ENCODE peak calls at places on chromosomes 11 and 22, in five cellular contexts. S is IMR-90, F is A549, H is K562, E is H1. D is an unnamed sample.

GRCh38 chr22:32578752-32579151 is 104.1 kb downstream of the FBXO7 start:
- DNase-seq in H (no peak), F (no peak), E (no peak), S (no peak), D (no peak)

GRCh38 chr11:96107143-96107829 is 183.4 kb upstream of the MTMR2 start:
- DNase-seq in F (no peak), E (no peak), H (no peak), S (no peak), D (peak)

GRCh38 chr11:85029964-85030363 is 597.2 kb downstream of the DLG2 start:
- DNase-seq in S (peak), F (peak), E (no peak), H (no peak), D (peak)

GRCh38 chr11:45532552-45532951 is 132.9 kb downstream of the CHST1 start:
- DNase-seq in H (no peak), S (no peak), F (no peak), E (no peak), D (no peak)

GRCh38 chr22:31036671-31037550 is 44.2 kb upstream of the SMTN start:
- DNase-seq in E (no peak), H (no peak), S (peak), F (peak), D (no peak)

GRCh38 chr11:44244649-44245308 is 65.2 kb downstream of the ALX4 start:
- DNase-seq in E (no peak), H (no peak), F (no peak), S (peak), D (no peak)

GRCh38 chr11:104033134-104033533 is 3.3 kb upstream of the DDI1 start:
- DNase-seq in S (peak), F (peak), H (no peak), E (no peak), D (peak)

GRCh38 chr11:93822359-93822758 is 28.1 kb downstream of the VSTM5 start:
- DNase-seq in E (no peak), S (no peak), H (no peak), F (no peak), D (no peak)

GRCh38 chr11:45815747-45816146 is 10.8 kb downstream of the SLC35C1 start:
- DNase-seq in E (no peak), F (peak), S (peak), H (peak), D (no peak)

GRCh38 chr22:17628304-17629166 is at the start of gene ATP6V1E1:
- DNase-seq in E (peak), H (peak), F (peak), S (peak), D (peak)

GRCh38 chr11:2271077-2271326 is 614 bp upstream of the ASCL2 start:
- DNase-seq in S (no peak), E (peak), H (peak), F (no peak), D (no peak)

GRCh38 chr11:8749202-8749601 is 66.6 kb downstream of the RPL27A start:
- DNase-seq in S (no peak), F (no peak), E (no peak), H (no peak), D (no peak)

GRCh38 chr11:64360403-64360980 is 1.5 kb downstream of the RPS6KA4 start:
- DNase-seq in H (no peak), F (no peak), S (no peak), E (no peak), D (no peak)

GRCh38 chr11:76086713-76087635 is 119.3 kb downstream of the WNT11 start:
- DNase-seq in F (no peak), H (no peak), E (no peak), S (peak), D (no peak)

GRCh38 chr11:64317961-64318693 is at the start of gene PRDX5:
- DNase-seq in F (peak), H (peak), S (peak), E (peak), D (peak)

GRCh38 chr11:45180888-45181594 is 34.6 kb downstream of the PRDM11 start:
- DNase-seq in H (peak), F (peak), E (no peak), S (peak), D (no peak)

GRCh38 chr11:46712874-46713576 is 6.0 kb upstream of the F2 start:
- DNase-seq in H (no peak), E (no peak), S (no peak), F (no peak), D (no peak)

GRCh38 chr22:28369849-28370248 is 309.8 kb downstream of the TTC28 start:
- DNase-seq in F (no peak), S (no peak), E (no peak), H (peak), D (no peak)

GRCh38 chr11:115222218-115222862 is 281.9 kb downstream of the CADM1 start:
- DNase-seq in H (no peak), F (peak), S (peak), E (no peak), D (peak)

GRCh38 chr11:114291381-114291780 is 4.8 kb upstream of the NNMT start:
- DNase-seq in S (peak), F (peak), E (no peak), H (no peak), D (no peak)

GRCh38 chr11:131217313-131218297 is 152.8 kb upstream of the NTM start:
- DNase-seq in E (no peak), S (peak), F (peak), H (no peak), D (no peak)

GRCh38 chr11:68340003-68340767 is 27.8 kb downstream of the LRP5 start:
- DNase-seq in E (no peak), S (no peak), H (no peak), F (no peak), D (no peak)

GRCh38 chr22:23915230-23915754 is 21.1 kb downstream of the MIF start:
- DNase-seq in H (no peak), S (no peak), E (no peak), F (no peak), D (no peak)

GRCh38 chr11:14713518-14714244 is 70.1 kb downstream of the PDE3B start:
- DNase-seq in S (no peak), E (no peak), F (no peak), H (no peak), D (no peak)

GRCh38 chr11:18014876-18015275 is 2.0 kb upstream of the SERGEF start:
- DNase-seq in S (no peak), H (no peak), E (no peak), F (no peak), D (no peak)

GRCh38 chr11:1870721-1871466 is 18.0 kb downstream of the LSP1 start:
- DNase-seq in F (no peak), S (no peak), E (no peak), H (peak), D (no peak)

GRCh38 chr11:130215531-130216220 is 56.1 kb downstream of the ST14 start:
- DNase-seq in H (no peak), S (no peak), E (peak), F (no peak), D (no peak)

GRCh38 chr11:123461164-123461563 is 31.1 kb downstream of the GRAMD1B start:
- DNase-seq in H (no peak), S (no peak), F (no peak), E (no peak), D (no peak)
- TF ChIP-seq MAFK in H (no peak), S (no peak), F (no peak), E (no peak), D (no peak)

GRCh38 chr11:10674991-10675440 is 18.5 kb downstream of the IRAG1 start:
- DNase-seq in E (no peak), S (no peak), H (no peak), F (no peak), D (no peak)
- TF ChIP-seq MAFK in E (no peak), S (no peak), H (no peak), F (no peak), D (no peak)

DNA sequence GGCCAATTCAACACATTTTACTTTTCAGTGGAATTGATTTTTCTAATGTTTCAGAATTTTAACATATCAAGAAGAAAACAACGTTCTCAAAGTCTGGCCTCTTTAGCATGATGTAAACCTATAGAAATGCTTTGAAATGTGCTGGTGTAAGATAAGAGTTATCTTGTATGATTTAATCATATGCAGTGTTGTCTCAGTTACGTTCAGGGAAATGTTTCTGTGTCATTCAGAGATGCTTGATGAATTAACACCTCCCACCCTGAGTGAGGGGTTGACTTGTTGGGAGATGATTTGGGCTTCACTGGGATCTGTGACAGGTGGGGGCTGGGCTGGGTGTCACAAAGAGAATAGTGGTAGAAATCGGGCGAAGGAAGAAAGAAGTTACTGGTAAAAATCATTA is 15.7 kb upstream of the MYO18B start:
- DNase-seq in E (no peak), S (no peak), F (no peak), H (peak), D (no peak)
- TF ChIP-seq MAFK in E (no peak), S (no peak), F (no peak), H (no peak), D (no peak)

GRCh38 chr22:49774499-49775151 is 53.0 kb downstream of the BRD1 start:
- DNase-seq in E (no peak), H (no peak), F (no peak), S (no peak), D (no peak)

GRCh38 chr22:49774046-49774445 is 53.6 kb downstream of the BRD1 start:
- DNase-seq in S (no peak), H (no peak), E (no peak), F (no peak), D (no peak)

GRCh38 chr22:49775191-49776052 is 52.3 kb downstream of the BRD1 start:
- DNase-seq in E (no peak), H (no peak), S (no peak), F (no peak), D (no peak)

GRCh38 chr22:49772692-49773091 is 55.0 kb downstream of the BRD1 start:
- DNase-seq in H (peak), F (no peak), E (no peak), S (no peak), D (no peak)

DNA sequence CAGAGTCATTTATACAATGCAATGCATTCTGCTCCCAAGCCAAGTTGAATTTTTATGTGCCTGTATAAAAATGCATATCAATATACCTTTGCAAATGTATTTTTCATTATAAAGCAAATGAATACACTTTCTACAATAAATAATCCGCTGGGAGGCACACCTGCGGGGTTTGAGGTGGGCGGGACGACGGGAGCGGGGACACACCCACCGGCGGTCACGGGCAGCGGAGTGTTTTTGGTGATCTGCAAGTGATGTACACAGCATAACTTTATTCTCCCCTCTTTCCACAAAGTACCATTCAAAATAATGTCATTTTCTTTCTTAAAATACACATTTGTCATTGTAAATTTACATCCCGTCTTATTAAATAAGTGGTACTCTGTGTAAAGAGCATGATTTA is 54.1 kb downstream of the BRD1 start:
- DNase-seq in F (no peak), S (no peak), E (no peak), H (no peak), D (no peak)
- TF ChIP-seq MAFK in F (no peak), S (no peak), E (no peak), H (no peak), D (no peak)

DNA sequence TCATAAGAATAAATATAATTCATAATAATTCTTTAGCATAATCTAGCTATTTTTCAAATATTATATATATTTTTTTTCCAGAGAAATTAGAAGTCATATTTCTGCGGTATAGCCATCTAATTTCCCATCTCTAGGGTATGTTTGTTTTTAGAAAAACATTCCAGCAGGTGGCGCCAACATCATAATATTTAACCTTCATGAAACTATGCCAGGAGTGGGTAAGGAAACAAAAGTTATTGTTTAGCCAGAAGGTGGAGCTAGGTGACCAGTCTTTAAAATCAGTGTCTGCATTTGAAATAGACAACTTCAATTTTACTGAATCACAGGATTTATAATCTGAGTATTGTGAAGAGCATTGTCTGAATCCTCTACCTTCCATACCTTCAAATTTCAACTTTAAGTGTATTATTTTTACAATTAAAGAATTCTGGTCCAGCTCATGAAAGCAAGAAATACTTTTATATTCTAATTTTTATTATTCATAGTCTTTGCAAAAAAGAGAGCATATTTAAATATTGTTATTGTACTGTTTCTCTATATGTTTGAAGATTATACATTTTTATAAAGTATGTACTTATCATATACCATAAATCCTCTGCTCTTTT is 15.7 kb upstream of the CCDC179 start:
- DNase-seq in E (peak), F (peak), S (peak), H (peak), D (peak)
- TF ChIP-seq MAFK in E (no peak), F (no peak), S (no peak), H (no peak), D (no peak)

DNA sequence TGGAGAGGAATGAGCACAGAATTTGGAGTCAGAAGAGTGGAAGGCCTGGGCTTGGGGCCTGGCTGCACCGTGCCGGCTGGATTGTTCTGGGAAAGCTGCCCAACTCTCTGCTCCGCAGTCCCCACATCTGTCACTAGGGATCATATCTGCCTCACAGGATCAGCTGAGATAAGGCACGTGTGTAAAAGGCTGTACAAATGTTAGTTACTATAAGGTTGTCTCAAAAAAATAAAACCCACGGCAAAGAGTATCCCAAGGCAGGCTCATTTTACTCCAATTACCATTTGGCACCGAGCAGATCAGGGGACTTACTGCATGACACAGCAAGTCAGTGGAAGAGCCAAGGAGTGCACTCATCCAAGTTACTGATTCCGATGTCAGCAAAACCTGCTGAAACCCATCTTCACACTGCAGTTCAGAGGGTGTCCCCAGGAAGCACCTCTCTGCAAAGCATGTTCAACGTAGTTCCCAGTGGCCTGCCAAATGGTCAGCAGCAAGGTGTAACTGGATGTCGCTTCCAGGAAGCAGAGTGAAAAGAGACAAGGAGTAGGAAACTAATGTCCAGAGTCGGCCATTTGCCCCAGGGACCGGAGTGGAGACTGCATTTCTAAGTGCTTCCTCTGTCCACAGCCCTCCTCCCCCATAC is 18.1 kb upstream of the MRTFA start:
- DNase-seq in E (no peak), S (peak), F (peak), H (peak), D (no peak)
- TF ChIP-seq MAFK in E (no peak), S (peak), F (peak), H (peak), D (peak)

D was measured in HepG2.